ENCODE peak calls at places on chromosomes 4 and X, in five cellular contexts. One of them, this sample, is unnamed.

GRCh38 chr4:121243476-121243875 is 79.4 kb upstream of the TNIP3 start:
- DNase-seq in endothelial cell: no peak
- DNase-seq in anterior cingulate cortex: no peak
- DNase-seq in globus pallidus: no peak
- DNase-seq in T1000: no peak
- DNase-seq in this sample: no peak

GRCh38 chrX:134936542-134936941 is 54.2 kb upstream of the SMIM10 start:
- DNase-seq in anterior cingulate cortex: no peak
- DNase-seq in T1000: no peak
- DNase-seq in globus pallidus: no peak
- DNase-seq in endothelial cell: no peak
- DNase-seq in this sample: no peak

GRCh38 chrX:126509917-126510316 is 42.7 kb downstream of the DCAF12L1 start:
- DNase-seq in anterior cingulate cortex: no peak
- DNase-seq in T1000: no peak
- DNase-seq in globus pallidus: no peak
- DNase-seq in endothelial cell: no peak
- DNase-seq in this sample: no peak

GRCh38 chr4:122747883-122748282 is 15.4 kb downstream of the BBS12 start:
- DNase-seq in endothelial cell: no peak
- DNase-seq in anterior cingulate cortex: no peak
- DNase-seq in globus pallidus: no peak
- DNase-seq in T1000: no peak
- DNase-seq in this sample: no peak

GRCh38 chr4:578451-579443 is 2.7 kb upstream of the TMEM271 start:
- DNase-seq in T1000: no peak
- DNase-seq in anterior cingulate cortex: no peak
- DNase-seq in endothelial cell: no peak
- DNase-seq in globus pallidus: no peak
- DNase-seq in this sample: no peak

GRCh38 chr4:54958236-54958635 is 167.2 kb downstream of the KDR start:
- DNase-seq in globus pallidus: no peak
- DNase-seq in anterior cingulate cortex: no peak
- DNase-seq in endothelial cell: no peak
- DNase-seq in T1000: no peak
- DNase-seq in this sample: no peak

GRCh38 chr4:77826280-77826679 is 7.1 kb upstream of the CNOT6L start:
- DNase-seq in endothelial cell: no peak
- DNase-seq in anterior cingulate cortex: no peak
- DNase-seq in globus pallidus: no peak
- DNase-seq in T1000: no peak
- DNase-seq in this sample: no peak

GRCh38 chr4:128285085-128286023 is 2.3 kb downstream of the PGRMC2 start:
- DNase-seq in T1000: no peak
- DNase-seq in anterior cingulate cortex: no peak
- DNase-seq in endothelial cell: no peak
- DNase-seq in globus pallidus: no peak
- DNase-seq in this sample: peak; percentile 29

GRCh38 chr4:75769044-75769443 is 44.7 kb downstream of the USO1 start:
- DNase-seq in T1000: no peak
- DNase-seq in endothelial cell: no peak
- DNase-seq in anterior cingulate cortex: no peak
- DNase-seq in globus pallidus: no peak
- DNase-seq in this sample: no peak

GRCh38 chr4:2413821-2414610 is 4.4 kb downstream of the ZFYVE28 start:
- DNase-seq in T1000: no peak
- DNase-seq in anterior cingulate cortex: no peak
- DNase-seq in globus pallidus: no peak
- DNase-seq in endothelial cell: no peak
- DNase-seq in this sample: no peak

GRCh38 chr4:137896221-137896737 is 345.9 kb downstream of the SLC7A11 start:
- DNase-seq in anterior cingulate cortex: no peak
- DNase-seq in T1000: no peak
- DNase-seq in endothelial cell: no peak
- DNase-seq in globus pallidus: no peak
- DNase-seq in this sample: no peak

GRCh38 chrX:104013158-104013557 is 350 bp downstream of the H2BW1 start:
- DNase-seq in endothelial cell: no peak
- DNase-seq in anterior cingulate cortex: no peak
- DNase-seq in T1000: no peak
- DNase-seq in globus pallidus: no peak
- DNase-seq in this sample: no peak

GRCh38 chrX:40130207-40130606 is 32.4 kb upstream of the BCOR start:
- DNase-seq in globus pallidus: no peak
- DNase-seq in T1000: no peak
- DNase-seq in endothelial cell: no peak
- DNase-seq in anterior cingulate cortex: no peak
- DNase-seq in this sample: no peak

GRCh38 chrX:47723689-47724088 is 64.7 kb upstream of the UXT start:
- DNase-seq in globus pallidus: no peak
- DNase-seq in T1000: no peak
- DNase-seq in anterior cingulate cortex: no peak
- DNase-seq in endothelial cell: peak; percentile 4
- DNase-seq in this sample: no peak

GRCh38 chr4:107693132-107693531 is 26.9 kb downstream of the PAPSS1 start:
- DNase-seq in endothelial cell: no peak
- DNase-seq in anterior cingulate cortex: no peak
- DNase-seq in globus pallidus: no peak
- DNase-seq in T1000: no peak
- DNase-seq in this sample: no peak

GRCh38 chrX:43676960-43677582 is 21.0 kb downstream of the MAOA start:
- DNase-seq in anterior cingulate cortex: no peak
- DNase-seq in endothelial cell: no peak
- DNase-seq in globus pallidus: no peak
- DNase-seq in T1000: no peak
- DNase-seq in this sample: no peak

GRCh38 chrX:41010188-41010846 is 74.9 kb upstream of the USP9X start:
- DNase-seq in T1000: peak; percentile 28
- DNase-seq in globus pallidus: peak; percentile 67
- DNase-seq in anterior cingulate cortex: peak; percentile 3
- DNase-seq in endothelial cell: peak; percentile 38
- DNase-seq in this sample: peak; percentile 32

GRCh38 chr4:184329235-184330007 is 111.7 kb upstream of the ENPP6 start:
- DNase-seq in globus pallidus: peak; percentile 65
- DNase-seq in endothelial cell: no peak
- DNase-seq in T1000: no peak
- DNase-seq in anterior cingulate cortex: no peak
- DNase-seq in this sample: peak; percentile 19

GRCh38 chr4:176789955-176790354 is 2.8 kb downstream of the VEGFC start:
- DNase-seq in anterior cingulate cortex: no peak
- DNase-seq in T1000: peak; percentile 44
- DNase-seq in globus pallidus: peak; percentile 36
- DNase-seq in endothelial cell: peak; percentile 6
- DNase-seq in this sample: peak; percentile 35

GRCh38 chrX:69501433-69501832 is 2.7 kb upstream of the NALF2 start:
- DNase-seq in T1000: no peak
- DNase-seq in globus pallidus: no peak
- DNase-seq in anterior cingulate cortex: no peak
- DNase-seq in endothelial cell: peak; percentile 8
- DNase-seq in this sample: peak; percentile 47

GRCh38 chr4:1644906-1645657 is 39.0 kb downstream of the FAM53A start:
- DNase-seq in globus pallidus: peak; percentile 95
- DNase-seq in anterior cingulate cortex: peak; percentile 35
- DNase-seq in endothelial cell: no peak
- DNase-seq in T1000: no peak
- DNase-seq in this sample: peak; percentile 68

GRCh38 chr4:118968006-118968405 is 79.4 kb downstream of the SYNPO2 start:
- DNase-seq in T1000: peak; percentile 37
- DNase-seq in globus pallidus: peak; percentile 70
- DNase-seq in anterior cingulate cortex: no peak
- DNase-seq in endothelial cell: peak; percentile 11
- DNase-seq in this sample: peak; percentile 16

GRCh38 chr4:20086768-20087167 is 164.9 kb upstream of the SLIT2 start:
- DNase-seq in anterior cingulate cortex: no peak
- DNase-seq in T1000: no peak
- DNase-seq in globus pallidus: no peak
- DNase-seq in endothelial cell: no peak
- DNase-seq in this sample: no peak

GRCh38 chr4:73894021-73894420 is 24.8 kb downstream of the CXCL1 start:
- DNase-seq in endothelial cell: no peak
- DNase-seq in anterior cingulate cortex: no peak
- DNase-seq in T1000: no peak
- DNase-seq in globus pallidus: no peak
- DNase-seq in this sample: no peak

GRCh38 chr4:33395731-33396485 is 2675.7 kb downstream of the PCDH7 start:
- DNase-seq in T1000: no peak
- DNase-seq in anterior cingulate cortex: no peak
- DNase-seq in globus pallidus: no peak
- DNase-seq in endothelial cell: no peak
- DNase-seq in this sample: no peak

GRCh38 chrX:17697191-17697590 is 40.1 kb upstream of the SCML1 start:
- DNase-seq in globus pallidus: peak; percentile 7
- DNase-seq in anterior cingulate cortex: no peak
- DNase-seq in T1000: no peak
- DNase-seq in endothelial cell: no peak
- DNase-seq in this sample: no peak

GRCh38 chr4:184942447-184943425 is 75.6 kb upstream of the HELT start:
- DNase-seq in T1000: no peak
- DNase-seq in globus pallidus: no peak
- DNase-seq in endothelial cell: no peak
- DNase-seq in anterior cingulate cortex: no peak
- DNase-seq in this sample: no peak

GRCh38 chr4:169846396-169846795 is 88.7 kb upstream of the HPF1 start:
- DNase-seq in endothelial cell: no peak
- DNase-seq in anterior cingulate cortex: no peak
- DNase-seq in T1000: no peak
- DNase-seq in globus pallidus: no peak
- DNase-seq in this sample: no peak

GRCh38 chr4:65508169-65508568 is 162.1 kb downstream of the EPHA5 start:
- DNase-seq in globus pallidus: no peak
- DNase-seq in T1000: no peak
- DNase-seq in endothelial cell: no peak
- DNase-seq in anterior cingulate cortex: no peak
- DNase-seq in this sample: no peak

GRCh38 chr4:159765402-159765801 is 662.5 kb downstream of the RAPGEF2 start:
- DNase-seq in endothelial cell: no peak
- DNase-seq in T1000: no peak
- DNase-seq in globus pallidus: no peak
- DNase-seq in anterior cingulate cortex: no peak
- DNase-seq in this sample: no peak

GRCh38 chr4:83731609-83732008 is 195.7 kb downstream of the GPAT3 start:
- DNase-seq in T1000: no peak
- DNase-seq in anterior cingulate cortex: no peak
- DNase-seq in globus pallidus: no peak
- DNase-seq in endothelial cell: no peak
- DNase-seq in this sample: no peak

GRCh38 chrX:105063743-105064142 is 156.8 kb downstream of the TEX13A start:
- DNase-seq in T1000: no peak
- DNase-seq in endothelial cell: no peak
- DNase-seq in anterior cingulate cortex: no peak
- DNase-seq in globus pallidus: no peak
- DNase-seq in this sample: no peak

GRCh38 chrX:120755066-120755846 is 120.4 kb downstream of the CT47B1 start:
- DNase-seq in T1000: no peak
- DNase-seq in anterior cingulate cortex: no peak
- DNase-seq in endothelial cell: no peak
- DNase-seq in globus pallidus: no peak
- DNase-seq in this sample: no peak

GRCh38 chrX:41952102-41952501 is 28.7 kb upstream of the CASK start:
- DNase-seq in T1000: no peak
- DNase-seq in endothelial cell: no peak
- DNase-seq in globus pallidus: no peak
- DNase-seq in anterior cingulate cortex: no peak
- DNase-seq in this sample: no peak

GRCh38 chrX:10165580-10166247 is 8.9 kb downstream of the CLCN4 start:
- DNase-seq in endothelial cell: no peak
- DNase-seq in globus pallidus: no peak
- DNase-seq in T1000: no peak
- DNase-seq in anterior cingulate cortex: no peak
- DNase-seq in this sample: no peak

GRCh38 chr4:166064706-166065105 is 191.7 kb downstream of the TLL1 start:
- DNase-seq in anterior cingulate cortex: no peak
- DNase-seq in T1000: no peak
- DNase-seq in endothelial cell: no peak
- DNase-seq in globus pallidus: no peak
- DNase-seq in this sample: no peak

GRCh38 chrX:152637649-152638442 is at the start of gene GABRQ:
- DNase-seq in globus pallidus: peak; percentile 16
- DNase-seq in T1000: peak; percentile 62
- DNase-seq in endothelial cell: peak; percentile 69
- DNase-seq in anterior cingulate cortex: peak; percentile 3
- DNase-seq in this sample: no peak

This sample was measured in G401.